ENCODE peak calls at places on chromosomes 6 and 20, in six cellular contexts. R is midbrain, A is epithelial cell of esophagus, L is NCI-H1048, O is COR-L47, E is PC-3. Y is an unnamed sample.

GRCh38 chr6:97240222-97240621 is 42.8 kb downstream of the MMS22L start:
- DNase-seq in A (peak), O (no peak), E (peak), R (no peak), L (no peak), Y (peak)

GRCh38 chr6:24994812-24995211 is 59.1 kb upstream of the RIPOR2 start:
- DNase-seq in E (no peak), A (no peak), O (no peak), L (no peak), R (no peak), Y (no peak)

GRCh38 chr20:1424336-1424735 is 31.5 kb upstream of the FKBP1A start:
- DNase-seq in A (peak), E (no peak), R (no peak), O (no peak), L (no peak), Y (no peak)

GRCh38 chr6:42163941-42164340 is 9.2 kb upstream of the GUCA1A start:
- DNase-seq in R (no peak), A (peak), L (no peak), E (no peak), O (no peak), Y (no peak)

GRCh38 chr6:104940881-104941693 is 15.8 kb upstream of the LIN28B start:
- DNase-seq in E (peak), A (peak), O (no peak), R (peak), L (no peak), Y (no peak)

GRCh38 chr6:15956205-15957106 is 172.4 kb upstream of the MYLIP start:
- DNase-seq in O (no peak), A (no peak), E (no peak), L (no peak), R (no peak), Y (peak)

GRCh38 chr20:19019734-19020364 is 192.6 kb upstream of the SLC24A3 start:
- DNase-seq in A (no peak), O (no peak), E (no peak), L (no peak), R (no peak), Y (no peak)

GRCh38 chr6:22098623-22099022 is 198.2 kb downstream of the PRL start:
- DNase-seq in R (no peak), E (no peak), L (no peak), A (no peak), O (no peak), Y (no peak)

GRCh38 chr6:136987526-136987925 is 57.2 kb downstream of the IL20RA start:
- DNase-seq in O (peak), E (peak), R (no peak), L (no peak), A (peak), Y (no peak)

GRCh38 chr20:45104786-45105185 is 3.9 kb upstream of the KCNS1 start:
- DNase-seq in E (peak), A (peak), L (no peak), R (no peak), O (no peak), Y (peak)